ENCODE peak calls at places on chromosomes 5 and 9, in five cellular contexts. L is fibroblast of lung, P is lung, W is heart right ventricle, C is left lung. J is an unnamed sample.

GRCh38 chr5:175282611-175283225 is 161.3 kb downstream of the DRD1 start:
- DNase-seq in L (no peak), C (no peak), W (no peak), P (no peak), J (no peak)

GRCh38 chr5:54874337-54875021 is 110.9 kb downstream of the ESM1 start:
- DNase-seq in P (no peak), C (no peak), W (no peak), L (peak; percentile 48), J (no peak)

GRCh38 chr9:136719212-136719880 is 7.0 kb downstream of the DIPK1B start:
- DNase-seq in C (no peak), P (no peak), L (no peak), W (no peak), J (no peak)

GRCh38 chr9:83432104-83432627 is 106.0 kb downstream of the FRMD3 start:
- DNase-seq in L (no peak), W (peak; percentile 69), P (peak; percentile 78), C (peak; percentile 61), J (no peak)

GRCh38 chr5:174364676-174365075 is 319.2 kb downstream of the NSG2 start:
- DNase-seq in W (no peak), C (no peak), P (no peak), L (no peak), J (no peak)

GRCh38 chr9:126699401-126699851 is 85.7 kb downstream of the LMX1B start:
- DNase-seq in W (no peak), L (no peak), P (no peak), C (no peak), J (no peak)

GRCh38 chr5:31965227-31965626 is 208.9 kb downstream of the GOLPH3 start:
- DNase-seq in W (no peak), L (no peak), C (no peak), P (no peak), J (no peak)

GRCh38 chr5:33423018-33423630 is 17.6 kb upstream of the TARS1 start:
- DNase-seq in W (no peak), C (no peak), P (no peak), L (peak; percentile 78), J (peak; percentile 14)

GRCh38 chr5:176610430-176610763 is 441 bp upstream of the GPRIN1 start:
- DNase-seq in P (no peak), L (no peak), W (no peak), C (no peak), J (no peak)

GRCh38 chr9:35470894-35471293 is 19.0 kb upstream of the RUSC2 start:
- DNase-seq in W (no peak), C (no peak), P (no peak), L (peak; percentile 98), J (peak; percentile 91)

GRCh38 chr5:62587737-62588136 is 9.1 kb downstream of the LRRC70 start:
- DNase-seq in W (no peak), C (no peak), L (peak; percentile 20), P (no peak), J (peak; percentile 65)

GRCh38 chr9:125524522-125524921 is 182.5 kb downstream of the MAPKAP1 start:
- DNase-seq in L (no peak), W (no peak), C (no peak), P (no peak), J (peak; percentile 50)

GRCh38 chr5:143874312-143874711 is 62.4 kb downstream of the HMHB1 start:
- DNase-seq in W (no peak), L (peak; percentile 34), C (no peak), P (no peak), J (no peak)

DNA sequence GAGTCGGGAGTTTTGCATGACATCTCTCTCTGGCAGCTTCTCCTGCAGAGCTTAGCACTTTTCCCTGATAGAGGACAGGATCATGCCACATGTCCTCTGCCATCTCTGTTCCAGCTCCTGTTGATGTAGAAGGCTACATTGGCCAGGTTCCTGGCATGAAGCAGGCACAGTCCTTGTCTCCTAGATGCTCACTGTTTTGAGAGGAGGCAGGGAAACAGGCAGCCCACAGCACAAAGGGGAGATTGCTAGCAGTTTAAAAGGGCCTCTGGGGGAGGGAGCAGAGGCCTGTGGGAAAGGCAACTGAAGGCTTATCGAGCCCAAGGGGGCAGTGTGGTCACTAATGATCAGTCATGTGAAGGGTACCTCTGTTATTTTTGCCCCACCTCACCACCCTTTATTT is 10.7 kb downstream of the ARHGAP26 start:
- DNase-seq in W (peak; percentile 54), L (no peak), C (no peak), P (no peak), J (no peak)
- H3K27ac ChIP-seq in W (peak overlapping the region; percentile 71), L (no peak overlapping the region), C (no peak overlapping the region), P (no peak overlapping the region), J (peak overlapping the region; percentile 95)

DNA sequence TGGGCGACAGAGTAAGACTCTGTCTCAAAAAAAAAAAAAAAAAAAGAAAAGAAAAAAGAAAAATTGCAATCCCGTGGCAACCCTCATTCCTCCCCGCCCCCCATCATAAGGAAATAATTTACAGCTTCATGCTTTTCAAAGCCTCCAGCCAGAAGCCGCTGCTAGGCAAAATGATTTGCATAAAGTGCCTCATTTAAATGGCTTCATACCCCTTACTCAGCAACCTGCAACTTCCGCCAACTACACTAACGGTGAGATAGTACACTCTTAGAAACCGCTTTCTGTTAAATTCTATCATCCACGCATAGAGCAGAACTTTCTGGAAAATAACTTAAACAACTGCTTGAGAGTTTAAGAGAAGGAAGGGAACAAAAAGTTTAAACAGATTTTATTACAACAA is 17.8 kb downstream of the SERINC5 start:
- DNase-seq in C (no peak), L (no peak), P (no peak), W (no peak), J (no peak)
- TF ChIP-seq CTCF in C (no peak), L (no peak), P (no peak), W (no peak), J (no peak)

GRCh38 chr5:26470439-26470838 is 567.9 kb downstream of the CDH9 start:
- DNase-seq in C (no peak), P (no peak), W (no peak), L (no peak), J (no peak)
- H3K4me1 ChIP-seq in C (no peaks in the 10 kb centered on the region), P (no peaks in the 10 kb centered on the region), W (no peaks in the 10 kb centered on the region), L (no peaks in the 10 kb centered on the region), J (no peaks in the 10 kb centered on the region)

DNA sequence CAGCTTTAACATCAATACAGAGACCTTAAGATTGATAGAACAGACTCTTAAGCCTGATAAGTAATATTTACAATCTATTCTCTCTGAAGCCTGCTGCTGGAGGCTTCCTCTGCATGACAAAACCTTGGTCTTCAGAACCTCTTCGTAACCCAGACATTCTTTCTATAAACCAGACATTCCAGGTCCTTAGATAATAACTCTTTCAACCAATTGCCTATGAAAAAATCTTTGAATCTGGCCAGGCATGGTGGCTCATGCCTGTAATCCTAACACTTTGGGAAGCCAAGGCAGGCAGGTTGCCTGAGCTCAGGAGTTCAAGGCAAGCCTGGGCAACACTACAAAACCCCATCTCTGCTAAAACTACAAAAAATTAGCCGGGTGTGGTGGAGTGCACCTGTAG is 327.8 kb downstream of the ENC1 start:
- DNase-seq in C (no peak), W (no peak), P (no peak), L (no peak), J (no peak)
- H3K27ac ChIP-seq in C (no peak overlapping the region), W (no peak overlapping the region), P (no peak overlapping the region), L (no peak overlapping the region), J (no peak overlapping the region)

GRCh38 chr9:81687521-81688261 is 1.7 kb downstream of the TLE1 start:
- DNase-seq in C (peak; percentile 62), P (peak; percentile 30), W (peak; percentile 51), L (no peak), J (peak; percentile 33)

GRCh38 chr9:81689343-81690175 is at the start of gene TLE1:
- DNase-seq in P (peak; percentile 99), W (peak; percentile 99), L (peak; percentile 100), C (peak; percentile 100), J (peak; percentile 100)

GRCh38 chr9:81683704-81684103 is 5.6 kb downstream of the TLE1 start:
- DNase-seq in C (no peak), P (no peak), L (no peak), W (no peak), J (no peak)

GRCh38 chr9:81685763-81686613 is 3.4 kb downstream of the TLE1 start:
- DNase-seq in C (no peak), L (peak; percentile 77), W (no peak), P (no peak), J (peak; percentile 65)

DNA sequence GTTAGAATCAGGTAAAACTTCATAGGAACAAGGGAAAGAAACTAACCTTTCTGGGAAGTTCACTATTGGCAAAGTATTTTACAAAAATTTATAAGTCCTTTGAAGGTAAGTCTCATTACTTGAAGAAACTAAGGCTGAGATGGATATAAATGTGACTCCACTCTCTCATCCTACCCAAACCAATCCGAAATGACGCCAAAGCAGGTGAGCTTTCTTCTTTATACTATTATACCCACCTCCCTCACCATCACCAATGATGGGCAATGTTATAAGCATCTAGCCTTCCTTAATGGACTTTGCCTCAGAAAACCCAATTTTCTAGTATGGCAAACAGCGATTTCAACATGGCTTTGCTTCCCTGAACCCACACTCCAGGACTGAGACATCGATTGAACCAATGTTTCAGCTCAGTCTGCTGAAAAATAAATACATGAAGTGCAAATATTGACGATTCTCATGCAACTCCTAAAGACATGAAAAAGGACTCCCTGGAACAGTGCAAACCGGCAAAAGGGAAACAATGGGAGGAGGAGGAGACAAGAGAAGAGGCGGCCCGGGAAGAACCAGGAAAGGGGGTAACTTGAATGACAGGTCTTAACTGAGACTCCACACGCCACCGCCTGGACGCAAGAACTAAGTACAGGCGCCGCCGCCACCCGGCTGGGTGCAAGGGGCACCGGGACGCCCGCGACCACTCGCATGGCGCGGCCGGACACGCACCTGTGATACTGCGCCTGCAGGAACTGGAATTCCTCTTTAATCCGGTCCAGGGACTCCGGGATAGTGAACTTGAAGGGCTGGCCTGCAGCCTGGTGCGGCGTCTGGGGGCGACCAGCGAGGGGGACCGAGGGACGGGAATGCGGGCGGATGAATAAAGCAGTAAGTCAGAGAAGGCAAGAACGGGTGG is 2.5 kb downstream of the TLE1 start:
- DNase-seq in C (peak; percentile 85), L (peak; percentile 90), P (peak; percentile 72), W (peak; percentile 84), J (peak; percentile 76)
- TF ChIP-seq CTCF in C (peak; percentile 61), L (peak; percentile 54), P (peak; percentile 31), W (peak; percentile 71), J (peak; percentile 59)

DNA sequence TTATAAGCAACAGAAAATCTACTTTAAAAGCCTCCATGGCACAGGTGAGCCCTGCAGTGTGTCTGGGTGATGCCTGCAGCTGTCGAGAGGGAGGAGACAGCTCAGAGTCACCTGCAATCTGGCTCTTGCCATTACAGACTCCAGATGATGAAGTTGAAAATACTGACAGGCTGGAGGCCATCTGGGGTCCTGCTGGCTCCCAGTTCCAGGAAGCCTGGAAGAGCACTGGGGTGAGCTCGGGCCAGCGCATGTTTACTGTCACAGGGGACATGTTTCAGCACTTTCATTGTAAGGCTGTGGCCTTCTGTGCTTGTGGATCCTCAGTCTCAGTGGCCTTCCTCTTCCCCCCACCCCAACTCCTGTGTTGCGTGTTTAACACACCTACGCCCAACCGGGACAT is 28.4 kb downstream of the CEL start:
- DNase-seq in W (no peak), C (no peak), P (no peak), L (no peak), J (no peak)
- H3K4me1 ChIP-seq in W (peaks cover 8% of the 10 kb centered on the region), C (no peaks in the 10 kb centered on the region), P (peaks cover 1% of the 10 kb centered on the region), L (no peaks in the 10 kb centered on the region), J (peaks cover 6% of the 10 kb centered on the region)

GRCh38 chr5:142320427-142320732 is 4.4 kb downstream of the SPRY4 start:
- DNase-seq in L (no peak), P (no peak), W (no peak), C (no peak), J (no peak)
- H3K27ac ChIP-seq in L (peak overlapping the region; percentile 72), P (peak overlapping the region; percentile 4), W (peak overlapping the region; percentile 88), C (peak overlapping the region; percentile 60), J (peak overlapping the region; percentile 27)

DNA sequence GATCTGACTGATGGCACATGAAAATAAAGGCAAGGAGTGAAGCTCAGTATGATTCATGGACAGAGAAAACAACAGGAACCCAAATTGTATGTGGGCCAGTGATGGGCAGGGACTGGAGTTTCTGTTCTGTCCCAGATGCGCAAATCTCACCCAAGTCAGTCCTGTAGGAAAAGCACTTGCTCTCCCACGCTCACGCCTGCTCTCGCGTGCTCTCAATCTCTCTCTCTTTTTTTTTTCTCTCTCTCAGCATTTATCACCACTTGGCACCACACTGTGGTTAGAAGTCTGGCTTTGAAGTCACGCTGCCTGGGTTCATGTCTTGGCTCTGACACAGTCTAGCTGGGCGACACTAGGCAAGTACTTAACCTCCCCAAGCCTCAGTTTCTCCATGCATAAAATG is 106.5 kb upstream of the LRRTM2 start:
- DNase-seq in P (no peak), W (no peak), C (no peak), L (no peak), J (peak; percentile 39)
- TF ChIP-seq CTCF in P (no peak), W (no peak), C (no peak), L (no peak), J (no peak)

J was measured in cardiac muscle cell.